ENCODE peak calls at places on chromosomes 6 and 20, in eight cellular contexts. N, W, U, C, S, F, Q and J are unnamed samples.

GRCh38 chr20:48826883-48827771 is 672 bp downstream of the PREX1 start:
- DNase-seq in N (peak; percentile 61), W (no peak), U (peak; percentile 74), C (no peak), S (peak; percentile 66), F (no peak), Q (peak; percentile 45), J (peak; percentile 42)

GRCh38 chr6:43942616-43943015 is 172.6 kb downstream of the VEGFA start:
- DNase-seq in N (no peak), W (no peak), U (no peak), C (no peak), S (no peak), F (no peak), Q (no peak), J (no peak)

GRCh38 chr20:35398660-35399144 is 13.1 kb downstream of the UQCC1 start:
- DNase-seq in N (no peak), W (no peak), U (no peak), C (no peak), S (no peak), F (peak; percentile 67), Q (no peak), J (no peak)

GRCh38 chr6:108434222-108434621 is 126.5 kb upstream of the FOXO3 start:
- DNase-seq in N (no peak), W (no peak), U (peak; percentile 46), C (no peak), S (no peak), F (no peak), Q (no peak), J (no peak)

GRCh38 chr6:107632757-107633156 is 142.8 kb downstream of the SOBP start:
- DNase-seq in N (no peak), W (no peak), U (no peak), C (no peak), S (no peak), F (no peak), Q (no peak), J (no peak)

GRCh38 chr6:165222315-165223025 is 86.9 kb downstream of the C6orf118 start:
- DNase-seq in N (no peak), W (no peak), U (no peak), C (no peak), S (no peak), F (peak; percentile 52), Q (no peak), J (no peak)

GRCh38 chr6:28771401-28772267 is 152.2 kb downstream of the TRIM27 start:
- DNase-seq in N (peak; percentile 70), W (no peak), U (peak; percentile 68), C (no peak), S (no peak), F (no peak), Q (no peak), J (peak; percentile 78)

GRCh38 chr20:32203556-32204484 is 3.7 kb downstream of the PLAGL2 start:
- DNase-seq in N (no peak), W (no peak), U (no peak), C (no peak), S (no peak), F (peak; percentile 63), Q (no peak), J (no peak)

GRCh38 chr6:71220466-71220865 is 68.1 kb upstream of the OGFRL1 start:
- DNase-seq in N (no peak), W (no peak), U (no peak), C (no peak), S (no peak), F (no peak), Q (no peak), J (no peak)

GRCh38 chr20:24980321-24981053 is 12.1 kb downstream of the APMAP start:
- DNase-seq in N (no peak), W (no peak), U (no peak), C (no peak), S (no peak), F (no peak), Q (no peak), J (no peak)

GRCh38 chr6:7171733-7172132 is 64.0 kb downstream of the RREB1 start:
- DNase-seq in N (no peak), W (no peak), U (peak; percentile 8), C (no peak), S (no peak), F (no peak), Q (no peak), J (no peak)

GRCh38 chr20:51917886-51918545 is 115.7 kb upstream of the SALL4 start:
- DNase-seq in N (no peak), W (no peak), U (no peak), C (no peak), S (no peak), F (no peak), Q (no peak), J (no peak)

GRCh38 chr6:138480279-138480949 is 18.9 kb downstream of the NHSL1 start:
- DNase-seq in N (no peak), W (no peak), U (no peak), C (no peak), S (no peak), F (no peak), Q (no peak), J (no peak)

GRCh38 chr20:3898639-3899038 is 9.5 kb downstream of the PANK2 start:
- DNase-seq in N (no peak), W (no peak), U (no peak), C (no peak), S (no peak), F (no peak), Q (no peak), J (no peak)

GRCh38 chr6:9236443-9236842 is 801.1 kb upstream of the SLC35B3 start:
- DNase-seq in N (no peak), W (no peak), U (no peak), C (no peak), S (no peak), F (no peak), Q (no peak), J (no peak)

GRCh38 chr6:73878403-73878802 is 182.4 kb downstream of the CD109 start:
- DNase-seq in N (no peak), W (no peak), U (no peak), C (no peak), S (no peak), F (no peak), Q (no peak), J (no peak)

GRCh38 chr6:134657751-134658522 is 292.0 kb downstream of the ALDH8A1 start:
- DNase-seq in N (no peak), W (no peak), U (no peak), C (no peak), S (no peak), F (no peak), Q (no peak), J (no peak)

GRCh38 chr20:56829788-56830385 is 200.8 kb downstream of the TFAP2C start:
- DNase-seq in N (no peak), W (no peak), U (no peak), C (no peak), S (no peak), F (no peak), Q (no peak), J (no peak)

GRCh38 chr6:170136541-170137175 is 154.2 kb downstream of the DLL1 start:
- DNase-seq in N (no peak), W (no peak), U (no peak), C (no peak), S (no peak), F (no peak), Q (no peak), J (no peak)

DNA sequence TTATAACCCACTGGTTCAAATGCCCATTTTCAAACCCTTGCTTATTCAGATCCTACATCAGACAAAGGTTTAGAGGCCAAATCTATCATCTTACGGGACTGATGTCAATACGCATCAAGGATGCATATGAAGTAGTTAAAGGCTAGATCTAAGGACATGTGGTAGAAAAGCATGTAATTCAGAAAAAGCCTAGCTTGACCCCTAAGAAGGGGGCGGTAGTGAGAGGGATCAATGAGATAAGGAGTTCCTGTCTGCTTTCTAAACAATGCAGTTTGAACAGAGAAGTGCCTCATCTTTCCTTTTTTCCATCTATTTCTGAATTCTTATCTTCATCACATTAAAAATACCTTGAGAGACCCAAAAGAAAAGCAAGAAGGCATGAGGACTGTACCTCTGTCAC is 237.7 kb downstream of the ARHGAP18 start:
- DNase-seq in N (no peak), W (no peak), U (no peak), C (no peak), S (no peak), F (no peak), Q (no peak), J (no peak)
- TF ChIP-seq CTCF in N (no peak), W (no peak), U (no peak), C (no peak), S (no peak), F (no peak), Q (no peak), J (no peak)

DNA sequence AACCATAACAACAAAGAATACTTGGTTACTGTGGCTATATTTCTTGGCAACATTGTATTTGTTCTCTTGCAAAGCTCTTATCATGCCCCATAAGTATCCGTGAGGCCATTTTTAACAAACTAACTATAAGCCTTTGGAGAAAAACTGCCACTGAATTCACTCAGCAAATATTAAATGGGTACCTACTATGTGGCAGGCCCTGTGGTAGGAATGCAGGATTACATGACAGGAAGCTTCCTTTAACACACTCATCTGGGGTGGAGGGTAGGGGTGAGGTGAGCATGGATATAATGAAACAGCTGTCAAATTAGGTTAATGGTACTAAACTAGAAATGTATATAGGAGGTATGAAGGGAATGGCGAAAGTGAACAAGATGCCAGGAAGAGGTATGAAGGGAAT is 504.8 kb downstream of the MEI4 start:
- DNase-seq in N (no peak), W (no peak), U (no peak), C (no peak), S (no peak), F (no peak), Q (no peak), J (no peak)
- TF ChIP-seq CTCF in N (no peak), W (no peak), U (no peak), C (no peak), S (no peak), F (no peak), Q (no peak), J (no peak)

DNA sequence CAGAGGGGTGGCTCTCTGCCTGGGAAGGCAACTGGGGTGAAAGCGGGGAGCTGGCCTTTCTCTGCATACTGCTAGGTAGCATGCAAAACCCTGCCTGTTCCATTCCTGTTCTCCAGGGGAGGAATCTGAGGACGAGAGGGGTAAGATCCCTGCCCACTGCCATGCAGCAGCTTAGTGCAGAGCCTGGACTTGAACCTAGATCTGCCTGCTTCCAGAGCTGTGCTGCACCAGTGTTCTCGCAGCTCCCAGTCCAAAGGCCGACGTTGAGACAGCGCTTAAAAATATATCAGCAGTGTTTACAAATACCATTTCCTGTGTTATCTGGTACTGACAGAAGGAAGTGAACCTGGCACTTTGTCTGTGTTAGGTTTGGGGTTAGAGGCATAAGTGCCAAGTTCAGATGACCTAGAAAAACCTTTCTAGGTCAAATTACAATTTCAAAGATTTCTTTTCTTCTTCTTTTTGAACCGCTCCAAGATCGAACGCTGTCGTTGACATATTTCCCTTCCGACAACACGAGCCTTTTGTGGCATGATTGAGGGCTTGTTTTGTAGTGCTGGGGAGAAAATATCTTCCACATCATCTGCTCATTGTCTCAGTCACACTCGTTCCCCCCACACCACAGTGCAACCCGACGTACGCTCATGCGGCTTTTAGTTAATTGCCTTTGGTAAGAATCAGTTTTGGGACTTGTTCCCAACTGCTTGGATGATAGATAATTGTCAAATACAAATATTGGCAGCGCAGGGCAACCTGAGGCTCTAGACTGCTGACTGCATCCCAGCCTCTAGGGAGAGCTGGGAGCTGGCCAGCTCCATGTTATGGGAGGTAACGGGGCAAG is 44.6 kb downstream of the TOX2 start:
- DNase-seq in N (no peak), W (no peak), U (peak; percentile 56), C (no peak), S (peak; percentile 55), F (peak; percentile 64), Q (no peak), J (no peak)
- TF ChIP-seq CTCF in N (no peak), W (no peak), U (no peak), C (no peak), S (no peak), F (no peak), Q (no peak), J (no peak)

GRCh38 chr20:60808003-60808402 is 444.1 kb upstream of the CDH4 start:
- DNase-seq in N (no peak), W (no peak), U (no peak), C (no peak), S (no peak), F (no peak), Q (no peak), J (no peak)
- TF ChIP-seq CTCF in N (no peak), W (no peak), U (no peak), C (no peak), S (no peak), F (no peak), Q (no peak), J (no peak)